ENCODE peak calls at places on chromosome 21, in six cellular contexts. X is effector memory CD4-positive, alpha-beta T cell; Y is body of pancreas; Z is hepatocyte; C is GM23338; J is psoas muscle. E is an unnamed sample.

GRCh38 chr21:44713130-44713529 is 1.8 kb upstream of the TSPEAR start:
- DNase-seq in X (no peak), Y (no peak), Z (no peak), C (no peak), J (no peak), E (no peak)

GRCh38 chr21:45613396-45613795 is 30.1 kb upstream of the PCBP3 start:
- DNase-seq in X (no peak), Y (no peak), Z (no peak), C (no peak), J (no peak), E (peak; percentile 3)

GRCh38 chr21:46478910-46479309 is 20.2 kb downstream of the DIP2A start:
- DNase-seq in X (no peak), Y (no peak), Z (no peak), C (no peak), J (no peak), E (no peak)

GRCh38 chr21:29025328-29025713 is 853 bp downstream of the USP16 start:
- DNase-seq in X (no peak), Y (no peak), Z (peak; percentile 52), C (peak; percentile 4), J (no peak), E (no peak)

GRCh38 chr21:46003575-46004007 is 22.0 kb downstream of the COL6A1 start:
- DNase-seq in X (no peak), Y (no peak), Z (no peak), C (no peak), J (no peak), E (peak; percentile 7)

GRCh38 chr21:35525443-35525842 is 476.3 kb upstream of the RUNX1 start:
- DNase-seq in X (no peak), Y (no peak), Z (no peak), C (no peak), J (no peak), E (no peak)

GRCh38 chr21:21373969-21374368 is 375.8 kb downstream of the NCAM2 start:
- DNase-seq in X (no peak), Y (no peak), Z (no peak), C (no peak), J (no peak), E (no peak)

GRCh38 chr21:16794944-16795343 is 717.9 kb upstream of the CXADR start:
- DNase-seq in X (no peak), Y (peak; percentile 15), Z (peak; percentile 15), C (no peak), J (peak; percentile 26), E (no peak)

GRCh38 chr21:35034203-35034926 is 14.7 kb downstream of the RUNX1 start:
- DNase-seq in X (no peak), Y (no peak), Z (no peak), C (no peak), J (no peak), E (no peak)

GRCh38 chr21:41616063-41616591 is 108.2 kb upstream of the TMPRSS2 start:
- DNase-seq in X (no peak), Y (no peak), Z (no peak), C (no peak), J (peak; percentile 51), E (no peak)

GRCh38 chr21:45523411-45524101 is 18.7 kb downstream of the SLC19A1 start:
- DNase-seq in X (no peak), Y (no peak), Z (no peak), C (no peak), J (peak; percentile 7), E (no peak)

DNA sequence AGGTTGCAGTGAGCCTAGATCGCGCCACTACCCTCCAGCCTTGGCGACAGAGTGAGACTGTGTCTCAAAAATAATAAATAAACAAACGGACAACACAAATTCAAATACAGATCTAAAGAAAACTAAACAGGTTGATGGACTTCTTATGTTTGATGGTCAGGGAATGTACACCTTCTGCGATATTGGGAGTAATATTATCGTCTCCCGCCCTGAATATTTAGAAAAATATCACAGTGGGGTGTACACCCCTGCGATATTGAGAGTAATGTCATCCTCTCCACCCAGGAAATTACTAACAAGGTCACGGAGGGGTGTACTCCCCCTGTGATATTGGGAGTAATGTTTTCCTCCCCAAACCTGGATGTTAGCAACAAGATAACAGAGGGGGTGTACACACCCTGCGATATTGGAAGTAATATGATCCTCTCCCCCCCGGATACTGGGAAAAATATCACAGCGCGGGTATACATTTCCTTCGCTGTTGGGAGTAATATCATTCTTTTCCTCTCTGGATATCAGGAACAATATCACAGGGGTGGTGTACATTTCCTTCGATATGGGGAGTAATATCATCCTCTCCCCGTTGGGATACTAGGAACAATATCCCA is 1.4 kb upstream of the CFAP298 start:
- DNase-seq in X (no peak), Y (no peak), Z (no peak), C (no peak), J (no peak), E (no peak)
- H3K27ac ChIP-seq in X (peak overlapping the region; percentile 92), Y (peak overlapping the region; percentile 90), Z (peak overlapping the region; percentile 96), C (no peak overlapping the region), J (peak overlapping the region; percentile 73), E (no peak overlapping the region)

GRCh38 chr21:14542638-14543037 is 3.5 kb downstream of the SAMSN1 start:
- DNase-seq in X (no peak), Y (no peak), Z (no peak), C (no peak), J (no peak), E (no peak)
- H3K27ac ChIP-seq in X (peak overlapping the region; percentile 72), Y (peak overlapping the region; percentile 45), Z (no peak overlapping the region), C (no peak overlapping the region), J (no peak overlapping the region), E (peak overlapping the region; percentile 57)

GRCh38 chr21:37554661-37555379 is 188.2 kb downstream of the DYRK1A start:
- DNase-seq in X (no peak), Y (no peak), Z (no peak), C (no peak), J (no peak), E (no peak)

GRCh38 chr21:37550618-37551405 is 184.2 kb downstream of the DYRK1A start:
- DNase-seq in X (no peak), Y (no peak), Z (peak; percentile 35), C (no peak), J (no peak), E (peak; percentile 11)

GRCh38 chr21:37551406-37552355 is 185.1 kb downstream of the DYRK1A start:
- DNase-seq in X (no peak), Y (peak; percentile 20), Z (peak; percentile 87), C (no peak), J (peak; percentile 71), E (no peak)

GRCh38 chr21:37555672-37556261 is 189.2 kb downstream of the DYRK1A start:
- DNase-seq in X (no peak), Y (no peak), Z (peak; percentile 47), C (no peak), J (peak; percentile 50), E (no peak)

GRCh38 chr21:37552496-37553399 is 186.2 kb downstream of the DYRK1A start:
- DNase-seq in X (no peak), Y (no peak), Z (no peak), C (no peak), J (peak; percentile 24), E (no peak)
- H3K27ac ChIP-seq in X (no peak overlapping the region), Y (no peak overlapping the region), Z (peak overlapping the region; percentile 91), C (no peak overlapping the region), J (peak overlapping the region; percentile 89), E (no peak overlapping the region)

DNA sequence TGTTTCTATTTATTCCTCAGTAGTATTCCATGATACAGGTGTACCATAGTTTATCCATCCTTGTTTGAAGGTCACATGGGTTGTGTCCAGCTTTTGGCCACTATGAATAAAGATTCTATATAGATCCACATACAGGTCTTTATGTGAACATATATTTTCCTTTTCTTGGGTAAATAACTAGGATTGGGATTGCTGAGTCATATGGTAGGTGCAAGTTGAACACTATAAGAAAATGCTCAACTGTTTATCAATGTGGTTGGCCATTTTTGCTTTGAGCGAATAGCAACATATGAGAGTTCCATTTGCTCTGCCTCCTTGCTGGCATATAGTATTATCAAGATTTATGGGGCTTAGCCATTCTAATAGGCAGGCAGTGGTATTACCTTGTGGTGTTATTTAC is 170.2 kb upstream of the KCNJ15 start:
- DNase-seq in X (no peak), Y (no peak), Z (no peak), C (no peak), J (no peak), E (no peak)
- H3K27ac ChIP-seq in X (no peak overlapping the region), Y (no peak overlapping the region), Z (no peak overlapping the region), C (no peak overlapping the region), J (no peak overlapping the region), E (no peak overlapping the region)

GRCh38 chr21:31334648-31335121 is 9.4 kb downstream of the TIAM1 start:
- DNase-seq in X (no peak), Y (peak; percentile 63), Z (no peak), C (no peak), J (no peak), E (no peak)

GRCh38 chr21:31331231-31331630 is 12.8 kb downstream of the TIAM1 start:
- DNase-seq in X (no peak), Y (no peak), Z (no peak), C (no peak), J (no peak), E (no peak)

GRCh38 chr21:31329431-31330143 is 14.5 kb downstream of the TIAM1 start:
- DNase-seq in X (no peak), Y (no peak), Z (no peak), C (no peak), J (no peak), E (no peak)

GRCh38 chr21:31330144-31330483 is 13.9 kb downstream of the TIAM1 start:
- DNase-seq in X (no peak), Y (no peak), Z (no peak), C (no peak), J (no peak), E (no peak)

GRCh38 chr21:31332525-31332924 is 11.5 kb downstream of the TIAM1 start:
- DNase-seq in X (no peak), Y (no peak), Z (no peak), C (no peak), J (no peak), E (no peak)
- H3K27ac ChIP-seq in X (no peak overlapping the region), Y (no peak overlapping the region), Z (no peak overlapping the region), C (no peak overlapping the region), J (no peak overlapping the region), E (no peak overlapping the region)

E was measured in CD8-positive, alpha-beta T cell.